ENCODE peak calls at places on chromosome 10, in seven cellular contexts. S, Q, K, R, L, E and Y are unnamed samples.

GRCh38 chr10:69088801-69089501 is 1.0 kb downstream of the SRGN start:
- DNase-seq in L (no peak), R (peak), Q (no peak), K (no peak), S (no peak), E (peak), Y (no peak)

GRCh38 chr10:88293073-88293472 is 290.0 kb downstream of the RNLS start:
- DNase-seq in E (peak), L (peak), K (no peak), S (no peak), Q (no peak), R (no peak), Y (no peak)

GRCh38 chr10:68087338-68088029 is 12.4 kb upstream of the HERC4 start:
- DNase-seq in Q (no peak), K (no peak), R (peak), E (peak), S (peak), L (peak), Y (no peak)

GRCh38 chr10:104642311-104643022 is 1.4 kb downstream of the SORCS3 start:
- DNase-seq in E (peak), S (peak), K (no peak), L (peak), Q (no peak), R (no peak), Y (no peak)

GRCh38 chr10:75408911-75409885 is 7.6 kb upstream of the ZNF503 start:
- DNase-seq in R (peak), L (peak), K (no peak), E (peak), Q (peak), S (peak), Y (peak)

GRCh38 chr10:35768011-35768410 is 125.9 kb upstream of the FZD8 start:
- DNase-seq in E (no peak), R (no peak), K (no peak), L (no peak), S (no peak), Q (no peak), Y (no peak)

GRCh38 chr10:67171970-67172369 is 246.1 kb downstream of the LRRTM3 start:
- DNase-seq in Q (no peak), E (no peak), L (no peak), K (no peak), R (no peak), S (no peak), Y (no peak)

GRCh38 chr10:90222372-90222771 is 521.0 kb downstream of the KIF20B start:
- DNase-seq in L (peak), E (peak), K (no peak), Q (no peak), R (peak), S (no peak), Y (no peak)

GRCh38 chr10:47404937-47405336 is 20.8 kb upstream of the ZNF488 start:
- DNase-seq in E (no peak), K (no peak), S (no peak), Q (no peak), L (no peak), R (no peak), Y (no peak)

GRCh38 chr10:13162013-13162364 is 631 bp downstream of the MCM10 start:
- DNase-seq in S (no peak), Q (peak), E (no peak), R (no peak), K (no peak), L (no peak), Y (peak)

GRCh38 chr10:88080213-88080612 is 216.8 kb downstream of the PTEN start:
- DNase-seq in Q (no peak), E (peak), S (no peak), K (peak), R (no peak), L (no peak), Y (no peak)

GRCh38 chr10:132129431-132129830 is 57.3 kb upstream of the DPYSL4 start:
- DNase-seq in L (no peak), S (peak), R (no peak), K (no peak), E (no peak), Q (no peak), Y (no peak)

GRCh38 chr10:33661580-33662269 is 327.3 kb upstream of the NRP1 start:
- DNase-seq in R (peak), Q (peak), K (no peak), S (peak), L (peak), E (peak), Y (peak)

GRCh38 chr10:79293841-79294705 is 53.2 kb upstream of the PPIF start:
- DNase-seq in R (peak), K (peak), E (peak), S (peak), Q (peak), L (peak), Y (no peak)

GRCh38 chr10:29734640-29734979 is 99.8 kb upstream of the SVIL start:
- DNase-seq in E (no peak), K (no peak), S (no peak), R (no peak), Q (no peak), L (no peak), Y (no peak)

GRCh38 chr10:88017781-88018180 is 154.4 kb downstream of the PTEN start:
- DNase-seq in Q (no peak), S (no peak), R (no peak), E (peak), K (no peak), L (no peak), Y (no peak)

GRCh38 chr10:98469532-98469931 is 22.8 kb upstream of the HPS1 start:
- DNase-seq in L (no peak), K (no peak), E (peak), R (no peak), S (no peak), Q (no peak), Y (no peak)

GRCh38 chr10:131354380-131354779 is 42.9 kb upstream of the TCERG1L start:
- DNase-seq in R (peak), Q (no peak), E (peak), L (no peak), K (no peak), S (no peak), Y (no peak)

GRCh38 chr10:123375097-123375496 is 220.9 kb downstream of the BUB3 start:
- DNase-seq in S (no peak), R (no peak), L (no peak), Q (no peak), K (no peak), E (no peak), Y (no peak)

GRCh38 chr10:121516483-121516882 is 81.8 kb downstream of the FGFR2 start:
- DNase-seq in E (no peak), R (no peak), L (no peak), K (no peak), Q (no peak), S (no peak), Y (no peak)

GRCh38 chr10:105252908-105253307 is 611.8 kb downstream of the SORCS3 start:
- DNase-seq in S (no peak), E (no peak), R (no peak), Q (no peak), K (peak), L (peak), Y (no peak)

GRCh38 chr10:75547391-75548298 is 116.2 kb downstream of the LRMDA start:
- DNase-seq in S (no peak), K (peak), L (peak), Q (peak), R (peak), E (peak), Y (no peak)

GRCh38 chr10:95909591-95909990 is 1.8 kb downstream of the CC2D2B start:
- DNase-seq in R (no peak), L (no peak), K (no peak), E (no peak), S (no peak), Q (peak), Y (no peak)

GRCh38 chr10:29471483-29471859 is 163.3 kb downstream of the SVIL start:
- DNase-seq in K (peak), E (peak), L (peak), Q (no peak), S (no peak), R (peak), Y (no peak)

GRCh38 chr10:110737886-110738634 is 93.9 kb downstream of the RBM20 start:
- DNase-seq in R (no peak), Q (no peak), K (no peak), L (peak), E (peak), S (no peak), Y (no peak)

GRCh38 chr10:79445217-79445707 is at the start of gene ZCCHC24:
- DNase-seq in E (no peak), K (no peak), R (peak), S (peak), L (peak), Q (peak), Y (no peak)

GRCh38 chr10:129550111-129550510 is 83.1 kb downstream of the MGMT start:
- DNase-seq in K (no peak), E (no peak), R (no peak), S (no peak), Q (no peak), L (no peak), Y (no peak)

GRCh38 chr10:32055478-32056135 is 618 bp downstream of the KIF5B start:
- DNase-seq in Q (peak), R (peak), S (peak), E (peak), K (no peak), L (peak), Y (peak)

GRCh38 chr10:125802739-125803138 is 20.3 kb downstream of the UROS start:
- DNase-seq in E (no peak), S (no peak), R (no peak), L (peak), Q (no peak), K (no peak), Y (no peak)

GRCh38 chr10:35208949-35209613 is 82.4 kb downstream of the CREM start:
- DNase-seq in K (no peak), R (no peak), L (no peak), S (no peak), Q (no peak), E (no peak), Y (no peak)

GRCh38 chr10:47456096-47456485 is 27.8 kb downstream of the ANXA8 start:
- DNase-seq in R (no peak), K (no peak), E (no peak), Q (no peak), S (no peak), L (no peak), Y (no peak)

GRCh38 chr10:51867956-51868355 is 168.6 kb upstream of the CSTF2T start:
- DNase-seq in S (no peak), R (peak), L (peak), E (peak), K (peak), Q (no peak), Y (peak)

GRCh38 chr10:11727563-11727962 is 14.6 kb upstream of the ECHDC3 start:
- DNase-seq in R (no peak), E (no peak), S (no peak), Q (no peak), L (no peak), K (no peak), Y (no peak)
- H3K4me3 ChIP-seq in R (no peak), E (no peak), S (no peak), Q (no peak), L (no peak), K (no peak), Y (no peak)

DNA sequence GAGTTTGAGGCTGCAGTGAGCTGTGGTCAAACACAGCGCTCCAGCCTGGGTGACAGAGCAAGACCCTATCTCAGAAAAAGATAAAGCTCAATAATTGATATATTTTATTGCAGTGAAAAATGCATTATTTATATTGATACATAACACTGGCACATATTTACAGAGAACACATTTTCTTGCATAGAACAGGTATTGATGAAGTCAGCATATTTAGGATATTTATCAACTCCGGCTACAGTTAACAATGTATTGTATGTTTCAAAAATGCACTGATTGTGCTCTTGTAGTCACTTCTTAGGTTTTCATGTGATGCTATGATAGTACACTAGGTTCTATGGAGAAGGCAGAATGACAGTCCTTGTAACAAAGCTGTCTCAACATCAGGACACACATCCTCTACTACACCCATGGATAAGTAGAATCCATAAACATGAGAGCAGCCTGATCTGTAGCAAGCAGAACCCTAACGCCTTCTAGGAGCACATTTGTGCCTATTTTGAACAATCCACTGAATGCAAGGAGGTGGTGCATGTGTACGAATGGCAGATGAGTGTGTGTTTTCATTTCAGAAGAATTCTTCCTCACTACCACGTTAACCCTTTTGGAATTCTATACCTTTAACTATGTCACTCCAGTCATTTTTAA is 586.1 kb upstream of the CELF2 start:
- DNase-seq in S (no peak), E (no peak), R (no peak), Q (no peak), L (no peak), K (no peak), Y (no peak)
- H3K4me3 ChIP-seq in S (no peak), E (no peak), R (no peak), Q (no peak), L (no peak), K (no peak), Y (no peak)

GRCh38 chr10:114682121-114682520 is 24.0 kb upstream of the ABLIM1 start:
- DNase-seq in K (no peak), S (no peak), Q (no peak), L (no peak), R (no peak), E (no peak), Y (no peak)

GRCh38 chr10:114683162-114683561 is 25.1 kb upstream of the ABLIM1 start:
- DNase-seq in R (peak), Q (no peak), L (peak), E (no peak), K (peak), S (no peak), Y (no peak)

GRCh38 chr10:114683593-114683992 is 25.5 kb upstream of the ABLIM1 start:
- DNase-seq in Q (no peak), S (peak), R (no peak), L (no peak), E (no peak), K (no peak), Y (no peak)

GRCh38 chr10:114681542-114681941 is 23.5 kb upstream of the ABLIM1 start:
- DNase-seq in R (peak), E (peak), S (peak), K (peak), Q (no peak), L (peak), Y (peak)

DNA sequence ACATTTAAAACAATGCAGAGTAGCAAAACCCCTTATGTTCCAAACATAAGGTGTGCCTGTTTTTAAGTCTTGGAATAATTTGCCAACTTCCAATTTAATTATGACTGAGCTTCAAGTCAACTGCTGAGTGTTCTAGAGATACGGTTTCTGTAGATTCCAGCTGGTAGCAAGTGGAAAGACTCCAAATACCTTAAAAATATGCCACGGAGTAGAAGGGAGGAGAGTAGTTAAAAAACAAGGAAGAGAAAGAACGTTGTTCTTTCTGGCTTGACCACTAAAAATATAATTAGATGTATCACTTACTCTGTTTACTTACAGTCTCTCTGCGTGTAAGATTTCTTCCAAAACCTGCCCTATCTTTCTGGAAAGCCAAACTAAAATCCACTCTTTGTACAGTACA is 24.5 kb upstream of the ABLIM1 start:
- DNase-seq in K (no peak), Q (no peak), R (no peak), L (no peak), E (no peak), S (no peak), Y (no peak)
- H3K4me3 ChIP-seq in K (no peak), Q (no peak), R (no peak), L (no peak), E (no peak), S (peak), Y (no peak)

DNA sequence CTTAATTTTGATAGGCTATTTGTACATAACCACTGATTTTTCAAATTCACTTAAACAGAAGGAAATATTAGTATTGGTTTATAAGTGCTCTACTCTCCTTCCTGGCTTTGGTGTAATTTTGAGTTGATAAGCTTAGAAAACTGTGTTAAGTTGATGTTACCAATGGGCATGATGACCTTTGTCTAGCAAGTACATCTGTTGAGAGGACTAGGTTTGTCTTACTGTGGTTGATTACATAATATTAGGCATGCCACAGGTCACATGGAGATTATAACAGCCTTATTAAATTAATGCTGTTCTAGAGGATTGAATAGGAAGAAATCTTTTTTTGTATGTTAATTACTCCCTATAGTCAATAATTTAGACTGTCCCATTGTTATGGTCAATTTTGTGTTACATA is 27.0 kb downstream of the CYP2C18 start:
- DNase-seq in R (no peak), Q (no peak), S (no peak), E (no peak), L (no peak), K (no peak), Y (no peak)
- H3K4me3 ChIP-seq in R (no peak), Q (no peak), S (no peak), E (no peak), L (no peak), K (no peak), Y (no peak)

DNA sequence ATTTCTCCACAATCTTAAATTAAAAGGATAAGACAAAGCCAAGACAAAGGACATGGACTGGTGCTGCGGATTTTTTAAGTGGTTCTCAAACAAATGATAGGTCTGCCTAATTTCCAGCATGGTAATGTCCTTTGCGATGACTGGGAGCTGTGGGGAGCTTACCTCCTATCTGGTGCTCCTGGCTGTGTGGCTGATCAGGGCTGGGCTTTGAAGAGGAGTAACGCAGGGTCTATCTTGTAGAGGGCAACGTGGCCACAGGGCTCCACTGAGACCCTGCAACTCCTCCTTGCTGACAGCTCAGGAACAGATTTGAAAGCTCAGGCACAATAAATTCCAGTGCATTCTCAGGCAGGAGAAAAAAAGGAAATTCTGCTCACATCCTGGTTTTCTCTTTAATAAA is 103.1 kb upstream of the SFMBT2 start:
- DNase-seq in Q (no peak), L (no peak), R (no peak), K (no peak), E (no peak), S (no peak), Y (no peak)
- H3K4me3 ChIP-seq in Q (no peak), L (no peak), R (no peak), K (no peak), E (no peak), S (no peak), Y (no peak)

GRCh38 chr10:57786850-57787750 is 480.6 kb downstream of the IPMK start:
- DNase-seq in L (no peak), E (no peak), R (no peak), S (no peak), K (no peak), Q (no peak), Y (no peak)

GRCh38 chr10:57785546-57785945 is 482.1 kb downstream of the IPMK start:
- DNase-seq in Q (no peak), R (peak), K (no peak), S (no peak), L (peak), E (no peak), Y (no peak)

GRCh38 chr10:57785068-57785467 is 482.6 kb downstream of the IPMK start:
- DNase-seq in K (no peak), R (peak), S (no peak), L (peak), E (no peak), Q (no peak), Y (no peak)

GRCh38 chr10:57788117-57788516 is 479.6 kb downstream of the IPMK start:
- DNase-seq in K (no peak), L (no peak), E (no peak), R (no peak), S (no peak), Q (no peak), Y (no peak)

DNA sequence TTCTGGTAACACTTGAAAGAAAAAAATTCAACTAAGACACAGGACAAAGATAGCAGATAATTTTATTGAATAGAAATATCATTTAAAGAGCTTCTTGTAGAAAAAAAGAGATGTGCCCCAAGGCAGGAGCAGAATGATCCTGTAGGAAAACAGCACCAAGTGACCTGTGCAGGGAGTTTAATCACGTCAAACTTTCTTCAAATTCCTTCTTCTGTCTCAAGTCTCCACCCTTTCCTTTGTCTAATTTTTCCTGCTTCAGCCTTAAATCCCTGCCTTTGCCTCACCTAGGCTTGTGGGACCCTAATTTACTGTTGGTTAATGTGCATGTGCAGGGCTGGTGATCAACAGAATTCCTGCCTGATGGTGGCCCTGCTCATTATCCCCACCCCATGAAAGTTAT is 481.4 kb downstream of the IPMK start:
- DNase-seq in Q (no peak), S (no peak), R (peak), K (no peak), E (no peak), L (no peak), Y (no peak)
- H3K4me3 ChIP-seq in Q (no peak), S (no peak), R (no peak), K (no peak), E (no peak), L (no peak), Y (no peak)